ENCODE peak calls at places on chromosomes 6 and 20, in ten cellular contexts. A is HL-60; O is AG10803; S is Ammon's horn; R is fibroblast of villous mesenchyme; B is iris pigment epithelial cell; D is GM04504; X is non-pigmented ciliary epithelial cell; U is naive thymus-derived CD4-positive, alpha-beta T cell; F is SJSA1. C is an unnamed sample.

GRCh38 chr6:43910638-43911353 is 140.8 kb downstream of the VEGFA start:
- DNase-seq in S (no peak), R (peak; percentile 93), X (no peak), U (no peak), O (peak; percentile 85), D (no peak), A (no peak), F (no peak), B (peak; percentile 63), C (no peak)

GRCh38 chr20:63290136-63290676 is 2.8 kb upstream of the COL20A1 start:
- DNase-seq in B (no peak), O (no peak), D (no peak), A (no peak), R (no peak), X (no peak), U (no peak), S (no peak), F (no peak), C (no peak)

GRCh38 chr6:105879902-105880547 is 206.1 kb upstream of the PRDM1 start:
- DNase-seq in S (peak; percentile 72), B (no peak), F (no peak), R (no peak), U (peak; percentile 42), X (no peak), D (no peak), A (no peak), O (no peak), C (peak; percentile 22)

GRCh38 chr6:144265061-144265357 is 20.1 kb upstream of the UTRN start:
- DNase-seq in B (peak; percentile 59), F (no peak), A (no peak), S (no peak), R (no peak), D (no peak), O (no peak), X (no peak), U (no peak), C (no peak)

GRCh38 chr6:129621252-129621651 is 88.7 kb downstream of the ARHGAP18 start:
- DNase-seq in R (no peak), B (no peak), A (no peak), X (no peak), O (no peak), S (no peak), F (no peak), D (no peak), U (no peak), C (no peak)

GRCh38 chr6:32637219-32637880 is at the start of gene HLA-DQA1:
- DNase-seq in A (no peak), D (no peak), X (no peak), F (no peak), S (peak; percentile 62), B (peak; percentile 10), U (no peak), O (no peak), R (no peak), C (peak; percentile 17)

GRCh38 chr6:158861686-158862381 is 42.7 kb upstream of the EZR start:
- DNase-seq in D (no peak), R (no peak), U (no peak), O (no peak), S (no peak), A (no peak), F (no peak), B (peak; percentile 40), X (no peak), C (no peak)

GRCh38 chr20:17684077-17684888 is 2.2 kb upstream of the RRBP1 start:
- DNase-seq in B (no peak), F (no peak), S (no peak), R (no peak), U (no peak), A (no peak), O (no peak), X (no peak), D (no peak), C (no peak)

GRCh38 chr20:63060057-63060991 is 53.6 kb upstream of the BHLHE23 start:
- DNase-seq in U (no peak), S (peak; percentile 44), A (no peak), X (peak; percentile 20), D (peak; percentile 46), F (peak; percentile 51), R (peak; percentile 9), O (peak; percentile 46), B (peak; percentile 46), C (no peak)

GRCh38 chr20:37627060-37627766 is 66.6 kb upstream of the CTNNBL1 start:
- DNase-seq in F (no peak), U (peak; percentile 35), R (peak; percentile 62), S (peak; percentile 35), X (peak; percentile 24), B (peak; percentile 49), O (peak; percentile 35), A (peak; percentile 22), D (peak; percentile 22), C (peak; percentile 18)

GRCh38 chr6:37007340-37008043 is 2.0 kb downstream of the FGD2 start:
- DNase-seq in A (no peak), F (no peak), S (peak; percentile 59), O (no peak), B (no peak), X (no peak), U (no peak), R (no peak), D (no peak), C (peak; percentile 41)

GRCh38 chr20:20212675-20213096 is 155.2 kb upstream of the INSM1 start:
- DNase-seq in O (no peak), U (no peak), B (no peak), A (no peak), X (no peak), S (no peak), D (no peak), R (no peak), F (no peak), C (no peak)

GRCh38 chr6:157715766-157716171 is 107.3 kb upstream of the SNX9 start:
- DNase-seq in U (no peak), O (peak; percentile 99), D (peak; percentile 98), S (no peak), A (no peak), R (peak; percentile 98), X (peak; percentile 40), B (peak; percentile 96), F (no peak), C (no peak)

GRCh38 chr6:126228001-126228791 is 111.7 kb upstream of the CENPW start:
- DNase-seq in D (no peak), B (peak; percentile 4), S (peak; percentile 36), U (no peak), X (no peak), O (no peak), A (no peak), F (no peak), R (no peak), C (no peak)

GRCh38 chr20:53792946-53793536 is 199.4 kb upstream of the ZNF217 start:
- DNase-seq in D (no peak), S (no peak), F (no peak), R (no peak), A (no peak), U (no peak), B (no peak), O (no peak), X (no peak), C (no peak)

GRCh38 chr6:39568896-39569295 is 156.3 kb downstream of the KIF6 start:
- DNase-seq in D (peak; percentile 23), R (peak; percentile 12), B (peak; percentile 67), O (peak; percentile 79), F (no peak), U (no peak), A (no peak), X (peak; percentile 51), S (no peak), C (no peak)

GRCh38 chr6:109257494-109257893 is 124.8 kb downstream of the CD164 start:
- DNase-seq in X (no peak), B (no peak), D (no peak), S (no peak), U (no peak), R (no peak), A (no peak), F (no peak), O (no peak), C (no peak)

GRCh38 chr6:137002505-137002904 is 42.3 kb downstream of the IL20RA start:
- DNase-seq in D (no peak), S (no peak), U (no peak), B (no peak), A (no peak), F (no peak), X (no peak), O (no peak), R (no peak), C (no peak)

C was measured in putamen.